ENCODE peak calls at places on chromosomes 5 and 9, in four cellular contexts. One of them, this sample, is unnamed.

GRCh38 chr5:77312411-77312810 is 101.9 kb downstream of the PDE8B start:
- DNase-seq in glutamatergic neuron: no peak
- DNase-seq in stimulated activated CD8-positive, alpha-beta memory T cell treated with anti-CD3 and anti-CD28 coated beads, Interleukin-12 subunit alpha, Interleukin-12 subunit beta, amount 100 ng/mL, for 4 hours: no peak
- DNase-seq in activated naive CD8-positive, alpha-beta T cell treated with anti-CD3 and anti-CD28 coated beads, Interleukin-2, amount 50 U/mL, for 16 hours: no peak
- DNase-seq in this sample: no peak

GRCh38 chr5:75450069-75450468 is 61.4 kb downstream of the CERT1 start:
- DNase-seq in stimulated activated CD8-positive, alpha-beta memory T cell treated with anti-CD3 and anti-CD28 coated beads, Interleukin-12 subunit alpha, Interleukin-12 subunit beta, amount 100 ng/mL, for 4 hours: no peak
- DNase-seq in activated naive CD8-positive, alpha-beta T cell treated with anti-CD3 and anti-CD28 coated beads, Interleukin-2, amount 50 U/mL, for 16 hours: no peak
- DNase-seq in glutamatergic neuron: no peak
- DNase-seq in this sample: no peak

GRCh38 chr5:73454379-73455036 is 5.9 kb upstream of the FOXD1 start:
- DNase-seq in activated naive CD8-positive, alpha-beta T cell treated with anti-CD3 and anti-CD28 coated beads, Interleukin-2, amount 50 U/mL, for 16 hours: no peak
- DNase-seq in stimulated activated CD8-positive, alpha-beta memory T cell treated with anti-CD3 and anti-CD28 coated beads, Interleukin-12 subunit alpha, Interleukin-12 subunit beta, amount 100 ng/mL, for 4 hours: no peak
- DNase-seq in glutamatergic neuron: peak; percentile 69
- DNase-seq in this sample: no peak

GRCh38 chr9:10104796-10105195 is 508.0 kb downstream of the PTPRD start:
- DNase-seq in stimulated activated CD8-positive, alpha-beta memory T cell treated with anti-CD3 and anti-CD28 coated beads, Interleukin-12 subunit alpha, Interleukin-12 subunit beta, amount 100 ng/mL, for 4 hours: no peak
- DNase-seq in glutamatergic neuron: no peak
- DNase-seq in activated naive CD8-positive, alpha-beta T cell treated with anti-CD3 and anti-CD28 coated beads, Interleukin-2, amount 50 U/mL, for 16 hours: no peak
- DNase-seq in this sample: no peak

GRCh38 chr9:18327106-18327505 is 146.8 kb upstream of the ADAMTSL1 start:
- DNase-seq in glutamatergic neuron: no peak
- DNase-seq in activated naive CD8-positive, alpha-beta T cell treated with anti-CD3 and anti-CD28 coated beads, Interleukin-2, amount 50 U/mL, for 16 hours: no peak
- DNase-seq in stimulated activated CD8-positive, alpha-beta memory T cell treated with anti-CD3 and anti-CD28 coated beads, Interleukin-12 subunit alpha, Interleukin-12 subunit beta, amount 100 ng/mL, for 4 hours: no peak
- DNase-seq in this sample: no peak

GRCh38 chr5:180618830-180619562 is 27.7 kb upstream of the SCGB3A1 start:
- DNase-seq in stimulated activated CD8-positive, alpha-beta memory T cell treated with anti-CD3 and anti-CD28 coated beads, Interleukin-12 subunit alpha, Interleukin-12 subunit beta, amount 100 ng/mL, for 4 hours: no peak
- DNase-seq in glutamatergic neuron: peak; percentile 79
- DNase-seq in activated naive CD8-positive, alpha-beta T cell treated with anti-CD3 and anti-CD28 coated beads, Interleukin-2, amount 50 U/mL, for 16 hours: no peak
- DNase-seq in this sample: no peak

GRCh38 chr5:178086266-178086665 is 27.1 kb upstream of the N4BP3 start:
- DNase-seq in activated naive CD8-positive, alpha-beta T cell treated with anti-CD3 and anti-CD28 coated beads, Interleukin-2, amount 50 U/mL, for 16 hours: no peak
- DNase-seq in glutamatergic neuron: no peak
- DNase-seq in stimulated activated CD8-positive, alpha-beta memory T cell treated with anti-CD3 and anti-CD28 coated beads, Interleukin-12 subunit alpha, Interleukin-12 subunit beta, amount 100 ng/mL, for 4 hours: no peak
- DNase-seq in this sample: no peak

GRCh38 chr9:112059145-112059979 is 115.7 kb downstream of the SUSD1 start:
- DNase-seq in stimulated activated CD8-positive, alpha-beta memory T cell treated with anti-CD3 and anti-CD28 coated beads, Interleukin-12 subunit alpha, Interleukin-12 subunit beta, amount 100 ng/mL, for 4 hours: no peak
- DNase-seq in activated naive CD8-positive, alpha-beta T cell treated with anti-CD3 and anti-CD28 coated beads, Interleukin-2, amount 50 U/mL, for 16 hours: no peak
- DNase-seq in glutamatergic neuron: no peak
- DNase-seq in this sample: no peak

GRCh38 chr9:91714020-91714721 is 235.9 kb downstream of the ROR2 start:
- DNase-seq in stimulated activated CD8-positive, alpha-beta memory T cell treated with anti-CD3 and anti-CD28 coated beads, Interleukin-12 subunit alpha, Interleukin-12 subunit beta, amount 100 ng/mL, for 4 hours: no peak
- DNase-seq in glutamatergic neuron: peak; percentile 64
- DNase-seq in activated naive CD8-positive, alpha-beta T cell treated with anti-CD3 and anti-CD28 coated beads, Interleukin-2, amount 50 U/mL, for 16 hours: no peak
- DNase-seq in this sample: peak; percentile 87

GRCh38 chr5:39794511-39794910 is 369.7 kb upstream of the DAB2 start:
- DNase-seq in glutamatergic neuron: no peak
- DNase-seq in stimulated activated CD8-positive, alpha-beta memory T cell treated with anti-CD3 and anti-CD28 coated beads, Interleukin-12 subunit alpha, Interleukin-12 subunit beta, amount 100 ng/mL, for 4 hours: no peak
- DNase-seq in activated naive CD8-positive, alpha-beta T cell treated with anti-CD3 and anti-CD28 coated beads, Interleukin-2, amount 50 U/mL, for 16 hours: no peak
- DNase-seq in this sample: no peak

GRCh38 chr9:110555971-110556370 is 23.6 kb downstream of the SVEP1 start:
- DNase-seq in stimulated activated CD8-positive, alpha-beta memory T cell treated with anti-CD3 and anti-CD28 coated beads, Interleukin-12 subunit alpha, Interleukin-12 subunit beta, amount 100 ng/mL, for 4 hours: no peak
- DNase-seq in activated naive CD8-positive, alpha-beta T cell treated with anti-CD3 and anti-CD28 coated beads, Interleukin-2, amount 50 U/mL, for 16 hours: no peak
- DNase-seq in glutamatergic neuron: no peak
- DNase-seq in this sample: no peak

GRCh38 chr5:73129143-73129542 is 8.8 kb downstream of the TMEM171 start:
- DNase-seq in stimulated activated CD8-positive, alpha-beta memory T cell treated with anti-CD3 and anti-CD28 coated beads, Interleukin-12 subunit alpha, Interleukin-12 subunit beta, amount 100 ng/mL, for 4 hours: no peak
- DNase-seq in activated naive CD8-positive, alpha-beta T cell treated with anti-CD3 and anti-CD28 coated beads, Interleukin-2, amount 50 U/mL, for 16 hours: no peak
- DNase-seq in glutamatergic neuron: no peak
- DNase-seq in this sample: no peak

GRCh38 chr5:135599421-135600140 is 20.8 kb upstream of the CXCL14 start:
- DNase-seq in glutamatergic neuron: no peak
- DNase-seq in stimulated activated CD8-positive, alpha-beta memory T cell treated with anti-CD3 and anti-CD28 coated beads, Interleukin-12 subunit alpha, Interleukin-12 subunit beta, amount 100 ng/mL, for 4 hours: no peak
- DNase-seq in activated naive CD8-positive, alpha-beta T cell treated with anti-CD3 and anti-CD28 coated beads, Interleukin-2, amount 50 U/mL, for 16 hours: no peak
- DNase-seq in this sample: peak; percentile 19